ENCODE peak calls at places on chromosomes 16 and 17, in nine cellular contexts. One of them, this sample, is unnamed.

GRCh38 chr16:86224629-86225028 is 285.7 kb upstream of the FOXF1 start:
- DNase-seq in AG10803: no peak
- DNase-seq in stimulated activated CD4-positive, alpha-beta T cell treated with anti-CD3 and anti-CD28 coated beads, Interleukin-1b, Interleukin-23, amount 100 ng/mL, for 1 hour: no peak
- DNase-seq in CD4-positive, alpha-beta T cell: no peak
- DNase-seq in activated naive CD4-positive, alpha-beta T cell: no peak
- DNase-seq in cardiac muscle cell: no peak
- DNase-seq in NT2/D1: no peak
- DNase-seq in central memory CD8-positive, alpha-beta T cell: no peak
- DNase-seq in activated CD4-positive, alpha-beta T cell treated with anti-CD3 and anti-CD28 coated beads, Interleukin-2, amount 10 ng/mL, durations not matched to agents 7 days and 5 days: no peak
- DNase-seq in this sample: no peak

GRCh38 chr16:27458196-27458728 is 56.3 kb downstream of the IL21R start:
- DNase-seq in AG10803: no peak
- DNase-seq in stimulated activated CD4-positive, alpha-beta T cell treated with anti-CD3 and anti-CD28 coated beads, Interleukin-1b, Interleukin-23, amount 100 ng/mL, for 1 hour: no peak
- DNase-seq in CD4-positive, alpha-beta T cell: no peak
- DNase-seq in activated naive CD4-positive, alpha-beta T cell: no peak
- DNase-seq in cardiac muscle cell: no peak
- DNase-seq in NT2/D1: no peak
- DNase-seq in central memory CD8-positive, alpha-beta T cell: no peak
- DNase-seq in activated CD4-positive, alpha-beta T cell treated with anti-CD3 and anti-CD28 coated beads, Interleukin-2, amount 10 ng/mL, durations not matched to agents 7 days and 5 days: no peak
- DNase-seq in this sample: no peak

GRCh38 chr17:49101054-49101534 is 31.5 kb upstream of the B4GALNT2 start:
- DNase-seq in AG10803: no peak
- DNase-seq in stimulated activated CD4-positive, alpha-beta T cell treated with anti-CD3 and anti-CD28 coated beads, Interleukin-1b, Interleukin-23, amount 100 ng/mL, for 1 hour: no peak
- DNase-seq in CD4-positive, alpha-beta T cell: no peak
- DNase-seq in activated naive CD4-positive, alpha-beta T cell: no peak
- DNase-seq in cardiac muscle cell: no peak
- DNase-seq in NT2/D1: no peak
- DNase-seq in central memory CD8-positive, alpha-beta T cell: no peak
- DNase-seq in activated CD4-positive, alpha-beta T cell treated with anti-CD3 and anti-CD28 coated beads, Interleukin-2, amount 10 ng/mL, durations not matched to agents 7 days and 5 days: no peak
- DNase-seq in this sample: no peak

GRCh38 chr16:716250-716607 is 1.3 kb downstream of the METRN start:
- DNase-seq in AG10803: peak
- DNase-seq in stimulated activated CD4-positive, alpha-beta T cell treated with anti-CD3 and anti-CD28 coated beads, Interleukin-1b, Interleukin-23, amount 100 ng/mL, for 1 hour: no peak
- DNase-seq in CD4-positive, alpha-beta T cell: no peak
- DNase-seq in activated naive CD4-positive, alpha-beta T cell: no peak
- DNase-seq in cardiac muscle cell: peak
- DNase-seq in NT2/D1: no peak
- DNase-seq in central memory CD8-positive, alpha-beta T cell: no peak
- DNase-seq in activated CD4-positive, alpha-beta T cell treated with anti-CD3 and anti-CD28 coated beads, Interleukin-2, amount 10 ng/mL, durations not matched to agents 7 days and 5 days: no peak
- DNase-seq in this sample: no peak

GRCh38 chr16:27721548-27722265 is 171.8 kb downstream of the KATNIP start:
- DNase-seq in AG10803: peak
- DNase-seq in stimulated activated CD4-positive, alpha-beta T cell treated with anti-CD3 and anti-CD28 coated beads, Interleukin-1b, Interleukin-23, amount 100 ng/mL, for 1 hour: no peak
- DNase-seq in CD4-positive, alpha-beta T cell: no peak
- DNase-seq in activated naive CD4-positive, alpha-beta T cell: no peak
- DNase-seq in cardiac muscle cell: no peak
- DNase-seq in NT2/D1: no peak
- DNase-seq in central memory CD8-positive, alpha-beta T cell: no peak
- DNase-seq in activated CD4-positive, alpha-beta T cell treated with anti-CD3 and anti-CD28 coated beads, Interleukin-2, amount 10 ng/mL, durations not matched to agents 7 days and 5 days: no peak
- DNase-seq in this sample: no peak

GRCh38 chr16:90022209-90023077 is 3.2 kb upstream of the DBNDD1 start:
- DNase-seq in AG10803: peak
- DNase-seq in stimulated activated CD4-positive, alpha-beta T cell treated with anti-CD3 and anti-CD28 coated beads, Interleukin-1b, Interleukin-23, amount 100 ng/mL, for 1 hour: peak
- DNase-seq in CD4-positive, alpha-beta T cell: peak
- DNase-seq in activated naive CD4-positive, alpha-beta T cell: peak
- DNase-seq in cardiac muscle cell: no peak
- DNase-seq in NT2/D1: peak
- DNase-seq in central memory CD8-positive, alpha-beta T cell: peak
- DNase-seq in activated CD4-positive, alpha-beta T cell treated with anti-CD3 and anti-CD28 coated beads, Interleukin-2, amount 10 ng/mL, durations not matched to agents 7 days and 5 days: peak
- DNase-seq in this sample: peak

GRCh38 chr17:40727447-40728231 is 24.1 kb upstream of the KRT24 start:
- DNase-seq in AG10803: peak
- DNase-seq in stimulated activated CD4-positive, alpha-beta T cell treated with anti-CD3 and anti-CD28 coated beads, Interleukin-1b, Interleukin-23, amount 100 ng/mL, for 1 hour: no peak
- DNase-seq in CD4-positive, alpha-beta T cell: no peak
- DNase-seq in activated naive CD4-positive, alpha-beta T cell: no peak
- DNase-seq in cardiac muscle cell: no peak
- DNase-seq in NT2/D1: no peak
- DNase-seq in central memory CD8-positive, alpha-beta T cell: no peak
- DNase-seq in activated CD4-positive, alpha-beta T cell treated with anti-CD3 and anti-CD28 coated beads, Interleukin-2, amount 10 ng/mL, durations not matched to agents 7 days and 5 days: no peak
- DNase-seq in this sample: no peak

GRCh38 chr17:62627904-62628603 is 584 bp downstream of the MRC2 start:
- DNase-seq in AG10803: peak
- DNase-seq in stimulated activated CD4-positive, alpha-beta T cell treated with anti-CD3 and anti-CD28 coated beads, Interleukin-1b, Interleukin-23, amount 100 ng/mL, for 1 hour: no peak
- DNase-seq in CD4-positive, alpha-beta T cell: no peak
- DNase-seq in activated naive CD4-positive, alpha-beta T cell: no peak
- DNase-seq in cardiac muscle cell: peak
- DNase-seq in NT2/D1: no peak
- DNase-seq in central memory CD8-positive, alpha-beta T cell: no peak
- DNase-seq in activated CD4-positive, alpha-beta T cell treated with anti-CD3 and anti-CD28 coated beads, Interleukin-2, amount 10 ng/mL, durations not matched to agents 7 days and 5 days: peak
- DNase-seq in this sample: no peak

GRCh38 chr16:23976091-23977001 is 140.6 kb downstream of the PRKCB start:
- DNase-seq in AG10803: no peak
- DNase-seq in stimulated activated CD4-positive, alpha-beta T cell treated with anti-CD3 and anti-CD28 coated beads, Interleukin-1b, Interleukin-23, amount 100 ng/mL, for 1 hour: no peak
- DNase-seq in CD4-positive, alpha-beta T cell: no peak
- DNase-seq in activated naive CD4-positive, alpha-beta T cell: no peak
- DNase-seq in cardiac muscle cell: no peak
- DNase-seq in NT2/D1: no peak
- DNase-seq in central memory CD8-positive, alpha-beta T cell: no peak
- DNase-seq in activated CD4-positive, alpha-beta T cell treated with anti-CD3 and anti-CD28 coated beads, Interleukin-2, amount 10 ng/mL, durations not matched to agents 7 days and 5 days: no peak
- DNase-seq in this sample: no peak

GRCh38 chr16:75329933-75330332 is 78.5 kb upstream of the BCAR1 start:
- DNase-seq in AG10803: no peak
- DNase-seq in stimulated activated CD4-positive, alpha-beta T cell treated with anti-CD3 and anti-CD28 coated beads, Interleukin-1b, Interleukin-23, amount 100 ng/mL, for 1 hour: no peak
- DNase-seq in CD4-positive, alpha-beta T cell: no peak
- DNase-seq in activated naive CD4-positive, alpha-beta T cell: no peak
- DNase-seq in cardiac muscle cell: no peak
- DNase-seq in NT2/D1: no peak
- DNase-seq in central memory CD8-positive, alpha-beta T cell: no peak
- DNase-seq in activated CD4-positive, alpha-beta T cell treated with anti-CD3 and anti-CD28 coated beads, Interleukin-2, amount 10 ng/mL, durations not matched to agents 7 days and 5 days: no peak
- DNase-seq in this sample: no peak

GRCh38 chr17:79591695-79592094 is 19.2 kb downstream of the RBFOX3 start:
- DNase-seq in AG10803: no peak
- DNase-seq in stimulated activated CD4-positive, alpha-beta T cell treated with anti-CD3 and anti-CD28 coated beads, Interleukin-1b, Interleukin-23, amount 100 ng/mL, for 1 hour: no peak
- DNase-seq in CD4-positive, alpha-beta T cell: no peak
- DNase-seq in activated naive CD4-positive, alpha-beta T cell: no peak
- DNase-seq in cardiac muscle cell: no peak
- DNase-seq in NT2/D1: no peak
- DNase-seq in central memory CD8-positive, alpha-beta T cell: no peak
- DNase-seq in activated CD4-positive, alpha-beta T cell treated with anti-CD3 and anti-CD28 coated beads, Interleukin-2, amount 10 ng/mL, durations not matched to agents 7 days and 5 days: no peak
- DNase-seq in this sample: no peak

GRCh38 chr17:77481476-77482374 is 341.0 kb downstream of the SEC14L1 start:
- DNase-seq in AG10803: no peak
- DNase-seq in stimulated activated CD4-positive, alpha-beta T cell treated with anti-CD3 and anti-CD28 coated beads, Interleukin-1b, Interleukin-23, amount 100 ng/mL, for 1 hour: no peak
- DNase-seq in CD4-positive, alpha-beta T cell: no peak
- DNase-seq in activated naive CD4-positive, alpha-beta T cell: no peak
- DNase-seq in cardiac muscle cell: peak
- DNase-seq in NT2/D1: no peak
- DNase-seq in central memory CD8-positive, alpha-beta T cell: no peak
- DNase-seq in activated CD4-positive, alpha-beta T cell treated with anti-CD3 and anti-CD28 coated beads, Interleukin-2, amount 10 ng/mL, durations not matched to agents 7 days and 5 days: no peak
- DNase-seq in this sample: no peak